ENCODE peak calls at places on chromosomes 13 and 19, in five cellular contexts. E, H, D, N and J are unnamed samples.

GRCh38 chr13:27574661-27575060 is 45.7 kb downstream of the LNX2 start:
- DNase-seq in E (no peak), H (no peak), D (no peak), N (no peak), J (no peak)

GRCh38 chr19:12647490-12648071 is 19.0 kb downstream of the MAN2B1 start:
- DNase-seq in E (no peak), H (no peak), D (no peak), N (no peak), J (no peak)

GRCh38 chr13:108070491-108070890 is 144.8 kb downstream of the LIG4 start:
- DNase-seq in E (no peak), H (no peak), D (no peak), N (no peak), J (no peak)

GRCh38 chr13:26758496-26759155 is 2.0 kb downstream of the GPR12 start:
- DNase-seq in E (no peak), H (no peak), D (no peak), N (no peak), J (no peak)

GRCh38 chr19:5128251-5128931 is 159.5 kb downstream of the KDM4B start:
- DNase-seq in E (peak; percentile 90), H (peak; percentile 32), D (peak; percentile 57), N (peak; percentile 16), J (peak; percentile 39)

GRCh38 chr19:2477141-2477710 is 1.3 kb downstream of the GADD45B start:
- DNase-seq in E (no peak), H (no peak), D (no peak), N (no peak), J (no peak)

GRCh38 chr19:33438987-33439781 is 65.7 kb downstream of the CEBPG start:
- DNase-seq in E (no peak), H (no peak), D (no peak), N (no peak), J (no peak)

GRCh38 chr13:54965881-54966280 is 1937.3 kb downstream of the OLFM4 start:
- DNase-seq in E (no peak), H (no peak), D (no peak), N (no peak), J (no peak)

DNA sequence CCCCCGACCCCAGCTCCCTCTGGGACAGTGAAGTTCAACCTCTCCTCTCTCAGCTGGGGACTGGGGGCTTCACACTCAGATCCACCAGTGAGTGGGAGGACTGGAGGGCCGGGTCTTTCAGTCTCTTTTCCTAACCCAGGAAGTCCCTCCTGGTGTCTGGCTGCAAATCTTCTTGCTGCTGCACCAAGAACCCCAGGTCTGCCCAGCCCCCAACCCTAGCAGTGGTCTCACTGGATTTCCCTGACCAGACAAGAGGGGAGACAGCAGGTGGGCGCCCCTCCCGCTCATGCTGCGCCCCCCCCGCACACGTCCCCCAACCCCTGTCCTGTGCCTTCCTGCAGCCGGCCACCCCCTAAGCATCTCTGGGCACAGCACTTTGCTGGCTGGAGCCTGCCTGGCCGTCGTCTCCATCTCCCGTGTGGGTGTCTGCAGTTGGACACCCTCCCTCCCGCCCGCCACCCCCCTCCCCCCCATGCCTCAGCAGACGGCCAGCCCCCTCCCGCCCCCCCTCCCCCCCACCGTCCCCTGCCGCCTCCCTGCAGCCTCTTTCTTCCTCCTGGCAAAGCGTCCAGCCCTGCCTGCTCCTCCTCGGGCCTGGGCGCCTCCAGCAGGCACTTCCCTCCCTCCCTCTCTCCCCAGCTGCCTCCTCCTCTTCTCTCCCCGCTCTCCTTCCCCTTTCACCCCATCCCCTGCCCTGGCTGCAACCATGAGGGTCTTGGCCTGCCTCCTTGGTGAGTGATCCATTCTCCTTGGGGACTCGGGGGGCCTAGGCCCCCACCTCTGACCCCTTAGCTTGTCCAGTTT is at the start of gene SSC5D:
- DNase-seq in E (no peak), H (no peak), D (peak; percentile 35), N (no peak), J (peak; percentile 70)
- H3K4me3 ChIP-seq in E (no peak within 1 kb of the TSS), H (peak within 1 kb of the TSS; percentile 39), D (no peak within 1 kb of the TSS), N (peak within 1 kb of the TSS; percentile 77), J (peak within 1 kb of the TSS; percentile 37)

GRCh38 chr13:97914537-97914936 is 38.9 kb upstream of the IPO5 start:
- DNase-seq in E (no peak), H (no peak), D (no peak), N (no peak), J (peak; percentile 16)

GRCh38 chr13:97912139-97912535 is 41.3 kb upstream of the IPO5 start:
- DNase-seq in E (no peak), H (no peak), D (no peak), N (no peak), J (no peak)

GRCh38 chr13:97913206-97913605 is 40.3 kb upstream of the IPO5 start:
- DNase-seq in E (no peak), H (no peak), D (no peak), N (no peak), J (peak; percentile 59)

DNA sequence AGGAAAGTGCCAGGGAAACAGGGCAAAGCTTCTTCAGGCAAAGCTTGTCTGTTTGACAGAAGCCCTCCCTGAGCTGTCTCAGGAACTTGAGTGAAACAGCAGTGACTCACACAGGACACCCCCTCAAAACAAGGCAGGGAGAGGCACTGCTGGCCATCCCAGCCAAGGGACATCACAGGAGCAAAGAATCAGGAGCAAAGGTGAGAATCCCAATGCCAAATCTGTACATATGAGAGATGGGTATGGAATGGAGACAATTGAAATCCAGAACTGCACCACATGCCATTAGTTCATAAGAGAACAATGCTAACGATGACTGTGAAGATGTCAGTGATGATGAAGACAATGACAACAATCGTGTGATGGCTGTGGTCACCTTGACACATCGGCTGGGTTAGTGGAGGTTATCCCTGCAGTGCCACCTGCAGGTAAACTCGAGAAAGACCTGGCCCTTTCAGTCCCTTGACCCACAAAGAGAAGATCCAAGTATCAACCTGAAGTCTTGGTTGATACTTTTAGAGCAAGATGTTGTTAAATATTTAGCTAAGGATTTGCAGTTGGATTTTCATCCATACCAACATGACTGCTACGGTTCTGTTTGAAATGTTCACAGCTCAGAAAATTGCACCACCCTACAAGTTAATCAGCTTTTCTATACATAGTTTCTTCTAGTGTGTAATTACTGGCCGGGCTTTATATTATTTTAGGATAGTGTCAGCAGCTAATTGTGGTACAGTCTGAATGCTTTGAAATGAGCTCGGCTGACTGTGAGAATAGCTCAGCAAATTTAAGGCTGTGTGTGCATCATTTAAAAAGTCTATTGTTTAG is 42.0 kb upstream of the IPO5 start:
- DNase-seq in E (no peak), H (no peak), D (peak; percentile 51), N (no peak), J (peak; percentile 65)
- TF ChIP-seq CTCF in E (no peak), H (peak; percentile 36), D (peak; percentile 89), N (peak; percentile 50), J (peak; percentile 50)

GRCh38 chr13:98875146-98875729 is 102.6 kb downstream of the DOCK9 start:
- DNase-seq in E (no peak), H (no peak), D (no peak), N (no peak), J (no peak)
- H3K4me3 ChIP-seq in E (no peak overlapping the region), H (no peak overlapping the region), D (no peak overlapping the region), N (no peak overlapping the region), J (no peak overlapping the region)

GRCh38 chr13:24407844-24408243 is 98.5 kb downstream of the C1QTNF9 start:
- DNase-seq in E (no peak), H (no peak), D (no peak), N (no peak), J (no peak)
- TF ChIP-seq CTCF in E (no peak), H (peak; percentile 9), D (peak; percentile 20), N (peak; percentile 36), J (peak; percentile 25)

GRCh38 chr13:64725492-64725891 is 2504.6 kb downstream of the PCDH9 start:
- DNase-seq in E (no peak), H (no peak), D (no peak), N (no peak), J (no peak)

GRCh38 chr13:64718116-64718515 is 2512.0 kb downstream of the PCDH9 start:
- DNase-seq in E (no peak), H (no peak), D (no peak), N (no peak), J (no peak)

DNA sequence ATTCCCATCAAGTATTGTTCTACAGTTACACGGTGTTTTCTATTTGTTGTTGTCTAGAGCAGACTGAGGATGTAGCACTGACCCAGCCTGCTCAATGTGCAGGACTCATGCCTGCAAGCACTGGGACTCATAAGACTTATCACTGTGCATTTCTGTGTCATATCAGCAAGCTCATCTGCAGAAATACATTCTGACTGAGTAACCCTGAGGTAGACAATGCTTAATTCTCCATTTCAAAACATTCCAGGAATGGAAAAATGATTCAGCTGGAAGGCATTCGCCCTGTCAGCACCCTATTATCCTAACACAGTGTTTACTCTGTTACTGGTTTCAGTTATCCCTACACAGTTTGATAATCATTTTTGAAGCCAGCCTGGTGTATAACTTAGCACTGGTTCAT is 2506.4 kb downstream of the PCDH9 start:
- DNase-seq in E (no peak), H (peak; percentile 80), D (no peak), N (peak; percentile 74), J (peak; percentile 75)
- H3K4me3 ChIP-seq in E (no peak overlapping the region), H (no peak overlapping the region), D (no peak overlapping the region), N (no peak overlapping the region), J (no peak overlapping the region)

DNA sequence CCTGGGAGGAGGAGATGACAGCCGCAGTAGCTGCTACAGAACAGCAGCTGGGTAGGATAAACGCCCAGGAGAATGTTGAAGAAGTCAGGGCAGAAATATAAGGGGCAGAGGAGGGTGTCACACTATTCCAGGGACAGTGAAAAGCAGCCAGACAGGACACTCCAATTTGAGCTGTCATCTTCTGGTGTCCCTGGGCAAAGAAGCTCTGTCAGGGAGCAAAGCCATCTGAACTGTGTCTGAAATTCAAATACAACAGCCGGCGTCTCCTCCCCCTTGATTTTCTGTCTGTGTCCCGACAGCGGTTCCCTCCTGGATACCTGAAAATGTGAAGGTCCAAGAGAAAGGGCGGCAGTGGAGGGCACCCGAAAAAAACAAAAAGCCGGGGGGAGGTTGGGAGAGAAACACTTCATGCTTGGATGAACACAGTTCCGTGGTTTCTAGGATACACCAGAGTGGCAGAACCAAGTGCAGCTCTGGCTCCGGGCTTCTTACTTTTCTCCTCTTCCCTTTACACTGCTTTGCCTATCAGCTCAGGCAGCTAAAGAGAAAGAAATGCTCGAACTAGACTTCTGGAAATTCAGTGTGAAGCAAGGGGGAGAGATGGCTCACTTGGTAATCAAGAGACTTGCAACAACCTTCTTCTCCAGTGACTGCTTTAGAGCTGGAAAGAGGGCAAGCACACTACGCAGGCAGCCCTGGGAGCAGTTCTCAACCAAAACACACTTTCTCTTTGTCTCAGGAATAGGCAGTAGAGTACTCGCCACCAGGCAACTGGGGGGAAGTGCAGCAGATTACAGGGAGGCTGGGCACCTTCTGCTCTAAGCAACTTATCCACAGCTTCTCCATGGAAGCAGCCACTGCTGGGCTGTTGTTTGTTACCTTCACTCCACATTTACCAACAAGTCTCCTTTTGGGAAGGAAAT is 465.6 kb downstream of the ITGBL1 start:
- DNase-seq in E (no peak), H (no peak), D (peak; percentile 92), N (no peak), J (no peak)
- TF ChIP-seq CTCF in E (no peak), H (no peak), D (peak; percentile 25), N (no peak), J (no peak)